ENCODE peak calls at places on chromosomes 5 and 9, in ten cellular contexts. One of them, this sample, is unnamed.

GRCh38 chr9:72931897-72932296 is 21.0 kb downstream of the ALDH1A1 start:
- DNase-seq in iPS DF 6.9: no peak
- DNase-seq in naive thymus-derived CD4-positive, alpha-beta T cell: no peak
- DNase-seq in aorta: no peak
- DNase-seq in breast epithelium: no peak
- DNase-seq in neuronal stem cell: no peak
- DNase-seq in Peyer's patch: no peak
- DNase-seq in heart left ventricle: no peak
- DNase-seq in GM23338: no peak
- DNase-seq in cardiac muscle cell: no peak
- DNase-seq in this sample: no peak

GRCh38 chr9:37626708-37627293 is 24.0 kb upstream of the FRMPD1 start:
- DNase-seq in GM23338: no peak
- DNase-seq in iPS DF 6.9: no peak
- DNase-seq in heart left ventricle: no peak
- DNase-seq in aorta: no peak
- DNase-seq in cardiac muscle cell: no peak
- DNase-seq in naive thymus-derived CD4-positive, alpha-beta T cell: no peak
- DNase-seq in Peyer's patch: no peak
- DNase-seq in breast epithelium: no peak
- DNase-seq in neuronal stem cell: no peak
- DNase-seq in this sample: no peak

GRCh38 chr5:135216072-135216812 is 182.2 kb upstream of the PITX1 start:
- DNase-seq in Peyer's patch: no peak
- DNase-seq in cardiac muscle cell: no peak
- DNase-seq in iPS DF 6.9: no peak
- DNase-seq in naive thymus-derived CD4-positive, alpha-beta T cell: no peak
- DNase-seq in breast epithelium: no peak
- DNase-seq in heart left ventricle: no peak
- DNase-seq in GM23338: no peak
- DNase-seq in aorta: no peak
- DNase-seq in neuronal stem cell: no peak
- DNase-seq in this sample: no peak

GRCh38 chr5:113574417-113574816 is 60.9 kb downstream of the YTHDC2 start:
- DNase-seq in neuronal stem cell: no peak
- DNase-seq in naive thymus-derived CD4-positive, alpha-beta T cell: no peak
- DNase-seq in GM23338: no peak
- DNase-seq in heart left ventricle: no peak
- DNase-seq in iPS DF 6.9: no peak
- DNase-seq in cardiac muscle cell: peak; percentile 86
- DNase-seq in breast epithelium: no peak
- DNase-seq in Peyer's patch: no peak
- DNase-seq in aorta: no peak
- DNase-seq in this sample: peak; percentile 30

GRCh38 chr5:144024601-144025000 is 145.9 kb downstream of the YIPF5 start:
- DNase-seq in GM23338: no peak
- DNase-seq in neuronal stem cell: no peak
- DNase-seq in cardiac muscle cell: peak; percentile 16
- DNase-seq in iPS DF 6.9: no peak
- DNase-seq in heart left ventricle: no peak
- DNase-seq in breast epithelium: no peak
- DNase-seq in aorta: no peak
- DNase-seq in naive thymus-derived CD4-positive, alpha-beta T cell: no peak
- DNase-seq in Peyer's patch: no peak
- DNase-seq in this sample: no peak

GRCh38 chr9:127496974-127497373 is 45.7 kb downstream of the LRSAM1 start:
- DNase-seq in breast epithelium: no peak
- DNase-seq in cardiac muscle cell: no peak
- DNase-seq in aorta: no peak
- DNase-seq in naive thymus-derived CD4-positive, alpha-beta T cell: no peak
- DNase-seq in GM23338: no peak
- DNase-seq in heart left ventricle: no peak
- DNase-seq in iPS DF 6.9: no peak
- DNase-seq in Peyer's patch: no peak
- DNase-seq in neuronal stem cell: no peak
- DNase-seq in this sample: no peak

GRCh38 chr9:137055385-137056364 is 1.8 kb upstream of the ENTPD2 start:
- DNase-seq in iPS DF 6.9: no peak
- DNase-seq in naive thymus-derived CD4-positive, alpha-beta T cell: no peak
- DNase-seq in GM23338: no peak
- DNase-seq in aorta: peak; percentile 90
- DNase-seq in breast epithelium: peak; percentile 82
- DNase-seq in heart left ventricle: peak; percentile 94
- DNase-seq in cardiac muscle cell: peak; percentile 97
- DNase-seq in Peyer's patch: peak; percentile 95
- DNase-seq in neuronal stem cell: no peak
- DNase-seq in this sample: peak; percentile 96

GRCh38 chr9:79220666-79221065 is 351.1 kb upstream of the TLE4 start:
- DNase-seq in breast epithelium: no peak
- DNase-seq in naive thymus-derived CD4-positive, alpha-beta T cell: no peak
- DNase-seq in heart left ventricle: no peak
- DNase-seq in GM23338: no peak
- DNase-seq in aorta: no peak
- DNase-seq in neuronal stem cell: no peak
- DNase-seq in Peyer's patch: no peak
- DNase-seq in cardiac muscle cell: peak; percentile 4
- DNase-seq in iPS DF 6.9: no peak
- DNase-seq in this sample: no peak

GRCh38 chr9:127936347-127936852 is 1.3 kb downstream of the DPM2 start:
- DNase-seq in GM23338: no peak
- DNase-seq in heart left ventricle: no peak
- DNase-seq in breast epithelium: no peak
- DNase-seq in Peyer's patch: no peak
- DNase-seq in neuronal stem cell: no peak
- DNase-seq in aorta: no peak
- DNase-seq in naive thymus-derived CD4-positive, alpha-beta T cell: no peak
- DNase-seq in iPS DF 6.9: no peak
- DNase-seq in cardiac muscle cell: no peak
- DNase-seq in this sample: no peak

GRCh38 chr5:177483994-177484901 is 10.8 kb upstream of the DBN1 start:
- DNase-seq in heart left ventricle: no peak
- DNase-seq in breast epithelium: no peak
- DNase-seq in GM23338: no peak
- DNase-seq in cardiac muscle cell: no peak
- DNase-seq in naive thymus-derived CD4-positive, alpha-beta T cell: no peak
- DNase-seq in iPS DF 6.9: no peak
- DNase-seq in Peyer's patch: no peak
- DNase-seq in aorta: peak; percentile 78
- DNase-seq in neuronal stem cell: no peak
- DNase-seq in this sample: peak; percentile 68
- H3K36me3 ChIP-seq in heart left ventricle: peaks cover 61% of the 10 kb centered on the region
- H3K36me3 ChIP-seq in breast epithelium: no peaks in the 10 kb centered on the region
- H3K36me3 ChIP-seq in GM23338: peaks cover 14% of the 10 kb centered on the region
- H3K36me3 ChIP-seq in cardiac muscle cell: peaks cover 44% of the 10 kb centered on the region
- H3K36me3 ChIP-seq in naive thymus-derived CD4-positive, alpha-beta T cell: no peaks in the 10 kb centered on the region
- H3K36me3 ChIP-seq in iPS DF 6.9: peaks cover 32% of the 10 kb centered on the region
- H3K36me3 ChIP-seq in Peyer's patch: no peaks in the 10 kb centered on the region
- H3K36me3 ChIP-seq in aorta: peaks cover 12% of the 10 kb centered on the region
- H3K36me3 ChIP-seq in neuronal stem cell: peaks cover 90% of the 10 kb centered on the region
- H3K36me3 ChIP-seq in this sample: no peaks in the 10 kb centered on the region

GRCh38 chr5:139651863-139652787 is 4.0 kb downstream of the CXXC5 start:
- DNase-seq in iPS DF 6.9: no peak
- DNase-seq in heart left ventricle: peak; percentile 79
- DNase-seq in naive thymus-derived CD4-positive, alpha-beta T cell: no peak
- DNase-seq in cardiac muscle cell: peak; percentile 66
- DNase-seq in aorta: peak; percentile 94
- DNase-seq in Peyer's patch: peak; percentile 83
- DNase-seq in neuronal stem cell: peak; percentile 78
- DNase-seq in breast epithelium: no peak
- DNase-seq in GM23338: peak; percentile 90
- DNase-seq in this sample: peak; percentile 93

GRCh38 chr5:139651502-139651862 is 3.3 kb downstream of the CXXC5 start:
- DNase-seq in heart left ventricle: no peak
- DNase-seq in Peyer's patch: no peak
- DNase-seq in cardiac muscle cell: no peak
- DNase-seq in breast epithelium: no peak
- DNase-seq in GM23338: no peak
- DNase-seq in aorta: peak; percentile 35
- DNase-seq in iPS DF 6.9: no peak
- DNase-seq in neuronal stem cell: no peak
- DNase-seq in naive thymus-derived CD4-positive, alpha-beta T cell: no peak
- DNase-seq in this sample: no peak

GRCh38 chr5:139649082-139649991 is 1.2 kb downstream of the CXXC5 start:
- DNase-seq in neuronal stem cell: no peak
- DNase-seq in breast epithelium: peak; percentile 51
- DNase-seq in cardiac muscle cell: no peak
- DNase-seq in iPS DF 6.9: no peak
- DNase-seq in GM23338: peak; percentile 95
- DNase-seq in heart left ventricle: no peak
- DNase-seq in aorta: peak; percentile 82
- DNase-seq in Peyer's patch: peak; percentile 63
- DNase-seq in naive thymus-derived CD4-positive, alpha-beta T cell: no peak
- DNase-seq in this sample: peak; percentile 87

GRCh38 chr5:139650031-139650688 is 2.0 kb downstream of the CXXC5 start:
- DNase-seq in Peyer's patch: peak; percentile 58
- DNase-seq in neuronal stem cell: no peak
- DNase-seq in aorta: peak; percentile 83
- DNase-seq in naive thymus-derived CD4-positive, alpha-beta T cell: no peak
- DNase-seq in cardiac muscle cell: no peak
- DNase-seq in heart left ventricle: peak; percentile 63
- DNase-seq in iPS DF 6.9: no peak
- DNase-seq in breast epithelium: no peak
- DNase-seq in GM23338: peak; percentile 73
- DNase-seq in this sample: peak; percentile 85

DNA sequence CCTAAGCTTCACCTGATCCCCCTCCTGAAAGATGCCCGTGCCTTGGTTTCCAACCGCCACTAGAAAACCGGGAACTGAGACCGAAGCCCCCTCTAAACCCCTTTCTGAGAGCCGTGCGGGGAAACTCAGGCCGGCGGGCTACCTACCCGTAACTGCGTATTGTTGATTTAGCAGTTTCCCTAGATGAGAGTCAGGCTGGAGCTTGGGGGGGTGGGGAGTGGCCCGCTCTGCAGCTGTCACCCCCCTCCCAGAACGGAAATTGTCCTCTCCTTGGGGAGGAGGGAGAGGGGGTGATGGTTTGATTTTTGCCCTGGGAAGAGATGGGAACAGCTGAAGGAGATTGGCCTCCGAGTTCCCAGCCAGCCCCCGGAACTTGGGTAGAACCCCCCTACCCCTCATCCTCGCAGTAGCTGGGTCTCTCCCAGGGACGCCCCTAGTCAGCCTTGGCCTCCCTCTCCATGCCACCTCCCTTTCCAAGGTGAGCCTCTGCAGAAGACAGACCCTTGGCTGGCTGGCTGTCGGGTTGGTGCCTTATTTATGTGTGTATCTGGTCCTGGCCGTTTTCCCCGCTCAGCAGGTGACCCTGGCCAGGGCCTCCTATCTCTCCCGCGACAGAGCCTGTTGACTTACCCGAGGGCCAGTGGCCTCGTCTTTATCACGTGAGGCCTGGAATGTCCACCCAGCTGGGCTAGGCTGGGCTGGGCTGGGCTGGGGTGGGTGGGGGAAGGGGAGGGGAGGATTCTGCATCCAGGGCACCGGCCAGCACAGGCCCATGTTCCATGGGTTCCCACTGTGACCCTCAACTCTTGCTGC is 2.7 kb downstream of the CXXC5 start:
- DNase-seq in Peyer's patch: peak; percentile 69
- DNase-seq in iPS DF 6.9: no peak
- DNase-seq in GM23338: peak; percentile 81
- DNase-seq in breast epithelium: no peak
- DNase-seq in naive thymus-derived CD4-positive, alpha-beta T cell: no peak
- DNase-seq in heart left ventricle: peak; percentile 78
- DNase-seq in aorta: peak; percentile 81
- DNase-seq in neuronal stem cell: no peak
- DNase-seq in cardiac muscle cell: no peak
- DNase-seq in this sample: peak; percentile 90
- H3K27ac ChIP-seq in Peyer's patch: peak overlapping the region; percentile 86
- H3K27ac ChIP-seq in iPS DF 6.9: no peak overlapping the region
- H3K27ac ChIP-seq in GM23338: peak overlapping the region; percentile 93
- H3K27ac ChIP-seq in breast epithelium: peak overlapping the region; percentile 97
- H3K27ac ChIP-seq in naive thymus-derived CD4-positive, alpha-beta T cell: no peak overlapping the region
- H3K27ac ChIP-seq in heart left ventricle: peak overlapping the region; percentile 87
- H3K27ac ChIP-seq in aorta: peak overlapping the region; percentile 89
- H3K27ac ChIP-seq in neuronal stem cell: peak overlapping the region; percentile 90
- H3K27ac ChIP-seq in cardiac muscle cell: peak overlapping the region; percentile 99
- H3K27ac ChIP-seq in this sample: peak overlapping the region; percentile 88

DNA sequence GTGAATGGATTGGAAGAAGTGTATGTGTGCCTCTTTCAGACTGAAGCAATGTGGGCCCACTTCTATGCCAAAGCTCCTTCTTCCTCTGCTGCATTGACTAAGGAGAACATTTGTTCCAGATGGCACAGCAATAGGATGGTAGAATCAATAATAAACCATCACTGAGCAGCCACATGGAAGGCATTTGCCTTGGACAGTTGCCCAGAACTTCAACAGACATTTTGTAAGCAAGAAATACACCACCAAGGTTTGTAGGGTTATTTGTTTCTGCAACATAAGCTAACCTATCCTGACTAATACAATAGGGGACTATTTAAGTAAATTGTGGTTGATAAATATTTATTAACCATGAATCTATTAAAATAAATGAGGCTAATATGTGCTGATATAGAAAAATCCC is 37.7 kb upstream of the CSNK1G3 start:
- DNase-seq in cardiac muscle cell: no peak
- DNase-seq in breast epithelium: no peak
- DNase-seq in GM23338: no peak
- DNase-seq in iPS DF 6.9: no peak
- DNase-seq in Peyer's patch: no peak
- DNase-seq in heart left ventricle: no peak
- DNase-seq in naive thymus-derived CD4-positive, alpha-beta T cell: no peak
- DNase-seq in neuronal stem cell: no peak
- DNase-seq in aorta: no peak
- DNase-seq in this sample: no peak
- H3K36me3 ChIP-seq in cardiac muscle cell: no peaks in the 10 kb centered on the region
- H3K36me3 ChIP-seq in breast epithelium: no peaks in the 10 kb centered on the region
- H3K36me3 ChIP-seq in GM23338: no peaks in the 10 kb centered on the region
- H3K36me3 ChIP-seq in iPS DF 6.9: no peaks in the 10 kb centered on the region
- H3K36me3 ChIP-seq in Peyer's patch: no peaks in the 10 kb centered on the region
- H3K36me3 ChIP-seq in heart left ventricle: no peaks in the 10 kb centered on the region
- H3K36me3 ChIP-seq in naive thymus-derived CD4-positive, alpha-beta T cell: no peaks in the 10 kb centered on the region
- H3K36me3 ChIP-seq in neuronal stem cell: no peaks in the 10 kb centered on the region
- H3K36me3 ChIP-seq in aorta: no peaks in the 10 kb centered on the region
- H3K36me3 ChIP-seq in this sample: no peaks in the 10 kb centered on the region

GRCh38 chr5:61089351-61089750 is 72.9 kb downstream of the SMIM15 start:
- DNase-seq in naive thymus-derived CD4-positive, alpha-beta T cell: no peak
- DNase-seq in iPS DF 6.9: no peak
- DNase-seq in aorta: no peak
- DNase-seq in heart left ventricle: no peak
- DNase-seq in breast epithelium: no peak
- DNase-seq in cardiac muscle cell: peak; percentile 13
- DNase-seq in neuronal stem cell: no peak
- DNase-seq in GM23338: no peak
- DNase-seq in Peyer's patch: no peak
- DNase-seq in this sample: no peak
- H3K27ac ChIP-seq in naive thymus-derived CD4-positive, alpha-beta T cell: no peak overlapping the region
- H3K27ac ChIP-seq in iPS DF 6.9: no peak overlapping the region
- H3K27ac ChIP-seq in aorta: no peak overlapping the region
- H3K27ac ChIP-seq in heart left ventricle: no peak overlapping the region
- H3K27ac ChIP-seq in breast epithelium: no peak overlapping the region
- H3K27ac ChIP-seq in cardiac muscle cell: no peak overlapping the region
- H3K27ac ChIP-seq in neuronal stem cell: no peak overlapping the region
- H3K27ac ChIP-seq in GM23338: no peak overlapping the region
- H3K27ac ChIP-seq in Peyer's patch: no peak overlapping the region
- H3K27ac ChIP-seq in this sample: no peak overlapping the region